ENCODE peak calls at places on chromosomes 3 and 15, in nine cellular contexts. L is heart left ventricle, F is H9, X is amniotic stem cell, B is IMR-90, U is HS-27A, Z is omental fat pad, N is HepG2, H is HTR-8/SVneo. A is an unnamed sample.

GRCh38 chr3:146035366-146035765 is 125.6 kb downstream of the PLOD2 start:
- DNase-seq in L (no peak), F (no peak), X (no peak), B (peak), U (no peak), Z (no peak), N (no peak), H (no peak), A (no peak)

GRCh38 chr3:53150247-53151085 is 10.5 kb upstream of the PRKCD start:
- DNase-seq in L (no peak), F (no peak), X (no peak), B (peak), U (no peak), Z (no peak), N (no peak), H (no peak), A (no peak)

GRCh38 chr3:126750760-126751129 is 46.7 kb downstream of the CHCHD6 start:
- DNase-seq in L (no peak), F (no peak), X (no peak), B (no peak), U (no peak), Z (no peak), N (no peak), H (no peak), A (no peak)

GRCh38 chr15:69032006-69032405 is 17.5 kb downstream of the NOX5 start:
- DNase-seq in L (no peak), F (no peak), X (no peak), B (no peak), U (no peak), Z (no peak), N (no peak), H (no peak), A (no peak)

GRCh38 chr3:102745881-102746280 is 311.1 kb downstream of the ZPLD1 start:
- DNase-seq in L (no peak), F (no peak), X (no peak), B (no peak), U (no peak), Z (no peak), N (no peak), H (no peak), A (no peak)

GRCh38 chr15:40936234-40936708 is 7.1 kb downstream of the DLL4 start:
- DNase-seq in L (no peak), F (no peak), X (no peak), B (no peak), U (no peak), Z (no peak), N (no peak), H (no peak), A (no peak)

GRCh38 chr15:64013179-64014043 is 32.9 kb downstream of the DAPK2 start:
- DNase-seq in L (no peak), F (no peak), X (no peak), B (no peak), U (no peak), Z (no peak), N (no peak), H (no peak), A (no peak)

GRCh38 chr15:32706704-32707103 is 11.1 kb upstream of the GREM1 start:
- DNase-seq in L (no peak), F (no peak), X (no peak), B (no peak), U (peak), Z (no peak), N (no peak), H (peak), A (no peak)

GRCh38 chr3:151156618-151157216 is 46.3 kb downstream of the GPR171 start:
- DNase-seq in L (no peak), F (no peak), X (no peak), B (peak), U (peak), Z (no peak), N (peak), H (peak), A (peak)